ENCODE peak calls at places on chromosome 6, in six cellular contexts. One of them, this sample, is unnamed.

GRCh38 chr6:159157431-159157830 is 11.8 kb upstream of the FNDC1 start:
- DNase-seq in WTC11: no peak
- DNase-seq in fibroblast of pulmonary artery: no peak
- DNase-seq in A549: no peak
- DNase-seq in cardiac fibroblast: no peak
- DNase-seq in HCT116: no peak
- DNase-seq in this sample: no peak

GRCh38 chr6:70651326-70651905 is 16.3 kb upstream of the SMAP1 start:
- DNase-seq in WTC11: no peak
- DNase-seq in HCT116: no peak
- DNase-seq in fibroblast of pulmonary artery: no peak
- DNase-seq in cardiac fibroblast: no peak
- DNase-seq in A549: no peak
- DNase-seq in this sample: no peak

GRCh38 chr6:40804905-40805304 is 217.7 kb upstream of the LRFN2 start:
- DNase-seq in cardiac fibroblast: no peak
- DNase-seq in WTC11: peak
- DNase-seq in A549: no peak
- DNase-seq in HCT116: no peak
- DNase-seq in fibroblast of pulmonary artery: no peak
- DNase-seq in this sample: no peak

GRCh38 chr6:132713355-132714134 is at the start of gene VNN1:
- DNase-seq in A549: no peak
- DNase-seq in fibroblast of pulmonary artery: no peak
- DNase-seq in HCT116: no peak
- DNase-seq in cardiac fibroblast: peak
- DNase-seq in WTC11: no peak
- DNase-seq in this sample: peak

GRCh38 chr6:7073082-7073783 is 34.5 kb upstream of the RREB1 start:
- DNase-seq in WTC11: no peak
- DNase-seq in fibroblast of pulmonary artery: no peak
- DNase-seq in HCT116: no peak
- DNase-seq in A549: no peak
- DNase-seq in cardiac fibroblast: no peak
- DNase-seq in this sample: no peak

GRCh38 chr6:4180653-4181255 is 45.4 kb upstream of the ECI2 start:
- DNase-seq in fibroblast of pulmonary artery: peak
- DNase-seq in cardiac fibroblast: peak
- DNase-seq in HCT116: peak
- DNase-seq in WTC11: no peak
- DNase-seq in A549: peak
- DNase-seq in this sample: peak

GRCh38 chr6:114042267-114043075 is 71.5 kb upstream of the HDAC2 start:
- DNase-seq in WTC11: no peak
- DNase-seq in A549: no peak
- DNase-seq in fibroblast of pulmonary artery: peak
- DNase-seq in HCT116: no peak
- DNase-seq in cardiac fibroblast: peak
- DNase-seq in this sample: peak

GRCh38 chr6:146364816-146365594 is 178.6 kb upstream of the RAB32 start:
- DNase-seq in WTC11: no peak
- DNase-seq in HCT116: no peak
- DNase-seq in cardiac fibroblast: peak
- DNase-seq in fibroblast of pulmonary artery: no peak
- DNase-seq in A549: no peak
- DNase-seq in this sample: no peak

GRCh38 chr6:8026800-8027199 is 37.4 kb downstream of the BLOC1S5 start:
- DNase-seq in WTC11: no peak
- DNase-seq in fibroblast of pulmonary artery: no peak
- DNase-seq in A549: no peak
- DNase-seq in cardiac fibroblast: no peak
- DNase-seq in HCT116: no peak
- DNase-seq in this sample: no peak

GRCh38 chr6:100440935-100441334 is 23.8 kb downstream of the SIM1 start:
- DNase-seq in A549: no peak
- DNase-seq in HCT116: no peak
- DNase-seq in fibroblast of pulmonary artery: no peak
- DNase-seq in cardiac fibroblast: no peak
- DNase-seq in WTC11: no peak
- DNase-seq in this sample: no peak

GRCh38 chr6:159089909-159090308 is 45.1 kb upstream of the TAGAP start:
- DNase-seq in WTC11: no peak
- DNase-seq in cardiac fibroblast: no peak
- DNase-seq in HCT116: no peak
- DNase-seq in A549: no peak
- DNase-seq in fibroblast of pulmonary artery: no peak
- DNase-seq in this sample: no peak

GRCh38 chr6:43877463-43878126 is 107.6 kb downstream of the VEGFA start:
- DNase-seq in WTC11: peak
- DNase-seq in cardiac fibroblast: no peak
- DNase-seq in A549: no peak
- DNase-seq in HCT116: no peak
- DNase-seq in fibroblast of pulmonary artery: no peak
- DNase-seq in this sample: no peak

GRCh38 chr6:120918137-120918536 is 416.1 kb downstream of the TBC1D32 start:
- DNase-seq in cardiac fibroblast: no peak
- DNase-seq in fibroblast of pulmonary artery: no peak
- DNase-seq in A549: no peak
- DNase-seq in HCT116: no peak
- DNase-seq in WTC11: no peak
- DNase-seq in this sample: no peak

GRCh38 chr6:116287668-116288282 is 8.0 kb upstream of the TSPYL1 start:
- DNase-seq in cardiac fibroblast: peak
- DNase-seq in fibroblast of pulmonary artery: peak
- DNase-seq in HCT116: peak
- DNase-seq in A549: peak
- DNase-seq in WTC11: no peak
- DNase-seq in this sample: peak

GRCh38 chr6:111423960-111424846 is 58.8 kb downstream of the REV3L start:
- DNase-seq in A549: no peak
- DNase-seq in cardiac fibroblast: peak
- DNase-seq in WTC11: no peak
- DNase-seq in fibroblast of pulmonary artery: peak
- DNase-seq in HCT116: no peak
- DNase-seq in this sample: peak

GRCh38 chr6:16575655-16576054 is 185.6 kb downstream of the ATXN1 start:
- DNase-seq in A549: no peak
- DNase-seq in HCT116: no peak
- DNase-seq in cardiac fibroblast: no peak
- DNase-seq in WTC11: no peak
- DNase-seq in fibroblast of pulmonary artery: no peak
- DNase-seq in this sample: no peak

GRCh38 chr6:11067348-11067747 is 23.2 kb upstream of the ELOVL2 start:
- DNase-seq in HCT116: no peak
- DNase-seq in cardiac fibroblast: no peak
- DNase-seq in WTC11: no peak
- DNase-seq in A549: no peak
- DNase-seq in fibroblast of pulmonary artery: no peak
- DNase-seq in this sample: no peak

GRCh38 chr6:14922306-14922705 is 323.6 kb upstream of the JARID2 start:
- DNase-seq in cardiac fibroblast: no peak
- DNase-seq in A549: no peak
- DNase-seq in fibroblast of pulmonary artery: no peak
- DNase-seq in WTC11: peak
- DNase-seq in HCT116: no peak
- DNase-seq in this sample: no peak

GRCh38 chr6:122749451-122750050 is 30.0 kb upstream of the FABP7 start:
- DNase-seq in A549: no peak
- DNase-seq in cardiac fibroblast: no peak
- DNase-seq in WTC11: no peak
- DNase-seq in fibroblast of pulmonary artery: no peak
- DNase-seq in HCT116: no peak
- DNase-seq in this sample: peak

GRCh38 chr6:404685-405423 is 13.3 kb downstream of the IRF4 start:
- DNase-seq in HCT116: no peak
- DNase-seq in cardiac fibroblast: no peak
- DNase-seq in WTC11: no peak
- DNase-seq in fibroblast of pulmonary artery: no peak
- DNase-seq in A549: no peak
- DNase-seq in this sample: no peak

GRCh38 chr6:33962673-33963072 is 158.9 kb upstream of the MLN start:
- DNase-seq in WTC11: no peak
- DNase-seq in fibroblast of pulmonary artery: no peak
- DNase-seq in A549: no peak
- DNase-seq in cardiac fibroblast: no peak
- DNase-seq in HCT116: no peak
- DNase-seq in this sample: no peak

DNA sequence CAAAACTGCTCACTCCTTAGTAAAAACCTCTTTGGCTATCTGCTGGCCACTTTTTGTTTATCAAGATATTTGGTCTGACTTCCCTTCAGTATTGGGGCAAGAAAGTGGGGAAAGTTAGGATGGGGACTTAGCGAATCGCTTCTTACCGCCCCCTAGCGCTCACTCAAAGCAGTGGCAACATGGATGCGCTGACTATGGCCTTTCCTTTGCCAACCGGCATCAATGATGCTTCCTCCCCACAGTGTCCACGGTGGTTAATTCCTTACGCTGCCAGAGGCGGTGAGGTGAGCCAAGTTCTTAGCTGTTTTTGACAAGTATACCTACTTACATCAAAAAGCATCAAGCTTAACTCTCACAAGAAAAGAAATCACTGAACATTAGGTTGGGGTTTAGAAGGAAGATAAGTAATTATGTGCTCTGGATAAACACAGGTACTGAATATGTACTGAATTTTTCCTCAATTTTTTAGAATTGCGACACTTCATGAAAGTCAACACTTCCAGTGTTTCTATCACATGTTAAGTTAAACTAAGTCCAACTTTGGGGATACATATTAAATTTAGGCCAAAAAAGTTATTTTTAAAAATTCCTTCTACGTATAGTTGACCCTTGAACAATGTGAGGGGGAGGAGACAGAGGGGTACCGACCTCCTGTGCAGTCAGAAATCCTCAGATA is 86.7 kb downstream of the GMDS start:
- DNase-seq in A549: peak
- DNase-seq in cardiac fibroblast: peak
- DNase-seq in HCT116: peak
- DNase-seq in WTC11: peak
- DNase-seq in fibroblast of pulmonary artery: peak
- DNase-seq in this sample: peak
- TF ChIP-seq CTCF in A549: peak
- TF ChIP-seq CTCF in cardiac fibroblast: peak
- TF ChIP-seq CTCF in HCT116: peak
- TF ChIP-seq CTCF in WTC11: peak
- TF ChIP-seq CTCF in fibroblast of pulmonary artery: peak
- TF ChIP-seq CTCF in this sample: peak

DNA sequence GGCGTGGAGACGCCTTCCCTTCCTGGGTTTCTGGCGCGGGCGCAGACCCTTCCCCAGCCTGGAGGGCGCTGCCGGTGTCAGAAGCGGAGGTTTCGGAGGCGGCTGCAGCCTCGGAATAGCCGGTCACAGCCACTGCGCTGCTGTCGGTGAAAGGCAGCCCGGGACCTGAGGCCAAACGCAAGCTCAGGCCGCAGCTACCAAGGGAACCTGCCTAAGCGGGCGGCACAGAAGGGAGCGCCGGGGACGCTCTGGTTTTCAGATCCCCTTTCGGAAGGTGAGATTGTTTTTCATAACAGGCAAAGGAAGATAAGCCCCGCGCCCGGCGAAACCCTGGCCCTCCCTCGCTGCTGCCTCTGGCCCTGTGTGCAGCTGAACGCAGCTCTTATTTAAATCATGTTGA is 116.5 kb downstream of the FAM120B start:
- DNase-seq in WTC11: peak
- DNase-seq in fibroblast of pulmonary artery: no peak
- DNase-seq in HCT116: no peak
- DNase-seq in cardiac fibroblast: no peak
- DNase-seq in A549: no peak
- DNase-seq in this sample: no peak
- TF ChIP-seq CTCF in WTC11: no peak
- TF ChIP-seq CTCF in fibroblast of pulmonary artery: no peak
- TF ChIP-seq CTCF in HCT116: no peak
- TF ChIP-seq CTCF in cardiac fibroblast: no peak
- TF ChIP-seq CTCF in A549: no peak
- TF ChIP-seq CTCF in this sample: no peak

DNA sequence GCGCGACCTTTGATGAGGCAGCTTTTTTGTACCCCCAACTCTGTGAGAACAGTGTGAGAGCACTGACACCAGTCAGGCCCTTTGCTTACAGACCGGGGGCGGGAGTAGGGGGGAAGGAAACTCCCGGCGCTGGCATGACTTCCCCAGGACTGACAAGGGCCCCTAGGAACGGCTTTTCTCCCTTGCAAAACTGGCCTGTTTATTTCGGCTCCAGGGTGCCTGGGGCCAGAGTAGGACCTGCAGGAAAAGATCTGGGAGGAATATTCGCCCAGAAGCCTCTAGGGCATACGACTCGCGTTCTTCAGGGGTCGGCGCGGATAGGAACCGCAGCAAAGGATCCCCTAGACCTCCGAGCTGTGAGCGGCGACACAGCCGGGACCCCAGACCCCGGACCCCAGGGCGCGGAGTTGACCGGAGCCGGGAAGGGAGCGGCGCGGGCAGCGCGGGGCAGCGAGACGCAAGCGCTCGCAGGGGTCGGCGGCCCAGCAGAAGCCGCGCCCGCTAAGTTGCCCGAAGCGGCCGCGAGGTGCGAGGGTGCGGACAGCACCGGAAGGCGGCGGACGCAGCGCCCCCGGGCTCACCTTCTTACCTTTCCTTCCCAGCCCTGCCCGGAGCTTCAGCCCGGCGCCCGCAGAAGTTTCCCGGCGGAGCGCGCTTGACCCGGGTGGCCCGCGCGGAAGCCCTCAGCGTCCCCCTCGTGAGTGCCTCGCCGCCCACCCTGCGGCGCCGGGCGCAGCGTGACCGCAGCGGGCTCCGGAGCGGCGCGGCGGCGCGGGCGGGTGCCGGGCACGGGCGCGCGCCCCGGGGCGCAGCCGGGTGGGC is at the start of gene POPDC3:
- DNase-seq in fibroblast of pulmonary artery: peak
- DNase-seq in HCT116: no peak
- DNase-seq in A549: peak
- DNase-seq in cardiac fibroblast: peak
- DNase-seq in WTC11: peak
- DNase-seq in this sample: no peak
- TF ChIP-seq CTCF in fibroblast of pulmonary artery: no peak
- TF ChIP-seq CTCF in HCT116: no peak
- TF ChIP-seq CTCF in A549: no peak
- TF ChIP-seq CTCF in cardiac fibroblast: peak
- TF ChIP-seq CTCF in WTC11: no peak
- TF ChIP-seq CTCF in this sample: no peak

GRCh38 chr6:152099816-152100618 is 292.5 kb downstream of the ESR1 start:
- DNase-seq in A549: no peak
- DNase-seq in HCT116: no peak
- DNase-seq in WTC11: no peak
- DNase-seq in fibroblast of pulmonary artery: peak
- DNase-seq in cardiac fibroblast: peak
- DNase-seq in this sample: peak

GRCh38 chr6:152094276-152094675 is 286.8 kb downstream of the ESR1 start:
- DNase-seq in HCT116: no peak
- DNase-seq in fibroblast of pulmonary artery: no peak
- DNase-seq in cardiac fibroblast: no peak
- DNase-seq in A549: no peak
- DNase-seq in WTC11: no peak
- DNase-seq in this sample: no peak

GRCh38 chr6:152098683-152099082 is 291.2 kb downstream of the ESR1 start:
- DNase-seq in HCT116: no peak
- DNase-seq in fibroblast of pulmonary artery: no peak
- DNase-seq in A549: no peak
- DNase-seq in WTC11: no peak
- DNase-seq in cardiac fibroblast: no peak
- DNase-seq in this sample: no peak

GRCh38 chr6:152094992-152095592 is 287.6 kb downstream of the ESR1 start:
- DNase-seq in fibroblast of pulmonary artery: peak
- DNase-seq in WTC11: no peak
- DNase-seq in A549: peak
- DNase-seq in cardiac fibroblast: peak
- DNase-seq in HCT116: peak
- DNase-seq in this sample: peak

GRCh38 chr6:152096863-152097496 is 289.5 kb downstream of the ESR1 start:
- DNase-seq in cardiac fibroblast: peak
- DNase-seq in HCT116: no peak
- DNase-seq in WTC11: no peak
- DNase-seq in fibroblast of pulmonary artery: peak
- DNase-seq in A549: peak
- DNase-seq in this sample: peak
- TF ChIP-seq CTCF in cardiac fibroblast: peak
- TF ChIP-seq CTCF in HCT116: no peak
- TF ChIP-seq CTCF in WTC11: no peak
- TF ChIP-seq CTCF in fibroblast of pulmonary artery: peak
- TF ChIP-seq CTCF in A549: no peak
- TF ChIP-seq CTCF in this sample: no peak